ENCODE peak calls at places on chromosomes 6 and 20, in four cellular contexts. V is tibial nerve, L is progenitor cell of endocrine pancreas, Z is body of pancreas. F is an unnamed sample.

GRCh38 chr6:21846541-21847451 is 253.2 kb downstream of the SOX4 start:
- DNase-seq in L (peak; percentile 37), V (no peak), Z (no peak), F (peak; percentile 77)

GRCh38 chr6:124670801-124671200 is 291.4 kb upstream of the RNF217 start:
- DNase-seq in Z (no peak), V (no peak), L (no peak), F (no peak)

GRCh38 chr6:112906737-112907136 is 559.6 kb downstream of the RFPL4B start:
- DNase-seq in L (no peak), Z (no peak), V (no peak), F (no peak)

GRCh38 chr6:7106752-7107577 is 796 bp upstream of the RREB1 start:
- DNase-seq in V (peak; percentile 19), L (peak; percentile 14), Z (peak; percentile 22), F (peak; percentile 80)

GRCh38 chr6:35948725-35949124 is 27.8 kb upstream of the SRPK1 start:
- DNase-seq in L (no peak), V (no peak), Z (no peak), F (peak; percentile 21)

GRCh38 chr6:28531479-28532128 is 5.9 kb downstream of the GPX5 start:
- DNase-seq in V (no peak), Z (no peak), L (no peak), F (no peak)

GRCh38 chr6:39403304-39403703 is 80.8 kb upstream of the KCNK16 start:
- DNase-seq in Z (no peak), V (no peak), L (no peak), F (no peak)

GRCh38 chr6:4603291-4603690 is 172.9 kb upstream of the CDYL start:
- DNase-seq in V (peak; percentile 34), Z (peak; percentile 31), L (no peak), F (no peak)

GRCh38 chr6:150177260-150178246 is 34.7 kb downstream of the PPP1R14C start:
- DNase-seq in Z (peak; percentile 51), L (no peak), V (no peak), F (no peak)

DNA sequence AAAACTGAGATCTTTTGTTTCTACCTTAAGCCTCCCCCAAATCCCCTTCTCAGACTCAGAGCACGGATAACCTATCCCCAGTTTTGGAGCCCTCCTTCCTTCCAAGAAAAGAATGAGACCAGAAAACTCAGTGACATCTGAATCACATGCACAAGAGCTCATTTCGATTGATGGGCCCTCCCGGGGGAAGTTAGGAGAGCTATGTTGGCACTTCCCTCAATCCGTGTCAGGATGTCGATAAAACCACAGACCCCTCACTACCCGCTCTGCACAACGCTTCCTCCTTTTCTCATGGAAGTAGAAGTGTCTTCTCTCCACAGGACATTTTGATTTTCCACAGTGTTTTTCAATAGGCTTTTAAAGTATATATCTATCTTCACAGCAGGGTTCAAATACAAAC is 332.4 kb downstream of the HACE1 start:
- DNase-seq in V (no peak), L (no peak), Z (peak; percentile 10), F (no peak)
- TF ChIP-seq CTCF in V (no peak), L (no peak), Z (no peak), F (no peak)

DNA sequence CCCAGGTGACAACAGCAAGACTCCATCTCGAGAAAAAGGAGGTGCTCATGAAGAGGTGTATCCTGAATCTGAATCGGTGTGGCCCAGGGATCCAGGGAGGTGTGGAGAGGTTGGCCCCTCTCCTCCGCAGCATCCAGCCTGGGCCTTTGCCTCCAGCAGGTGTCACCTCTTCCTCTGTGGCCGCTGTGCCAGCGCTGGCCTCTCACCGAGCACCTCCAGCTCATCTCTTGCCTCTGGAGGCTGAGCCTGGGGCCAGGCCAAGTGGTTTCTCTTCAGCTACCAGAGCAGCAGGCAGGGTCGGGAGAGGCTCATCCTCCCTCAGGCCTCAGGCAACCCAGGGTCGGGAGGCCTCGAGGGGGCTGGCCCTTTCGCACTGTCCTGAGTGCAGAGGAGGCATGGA is 1.2 kb upstream of the COL20A1 start:
- DNase-seq in V (no peak), Z (no peak), L (no peak), F (no peak)
- TF ChIP-seq CTCF in V (no peak), Z (no peak), L (no peak), F (no peak)

GRCh38 chr6:38021029-38021428 is 201.5 kb downstream of the ZFAND3 start:
- DNase-seq in V (no peak), Z (no peak), L (no peak), F (no peak)

GRCh38 chr6:38016824-38017223 is 197.3 kb downstream of the ZFAND3 start:
- DNase-seq in L (no peak), V (no peak), Z (no peak), F (no peak)

GRCh38 chr6:38021571-38021970 is 202.0 kb downstream of the ZFAND3 start:
- DNase-seq in V (no peak), Z (no peak), L (no peak), F (no peak)

GRCh38 chr6:38020593-38020992 is 201.1 kb downstream of the ZFAND3 start:
- DNase-seq in V (no peak), L (no peak), Z (no peak), F (no peak)

DNA sequence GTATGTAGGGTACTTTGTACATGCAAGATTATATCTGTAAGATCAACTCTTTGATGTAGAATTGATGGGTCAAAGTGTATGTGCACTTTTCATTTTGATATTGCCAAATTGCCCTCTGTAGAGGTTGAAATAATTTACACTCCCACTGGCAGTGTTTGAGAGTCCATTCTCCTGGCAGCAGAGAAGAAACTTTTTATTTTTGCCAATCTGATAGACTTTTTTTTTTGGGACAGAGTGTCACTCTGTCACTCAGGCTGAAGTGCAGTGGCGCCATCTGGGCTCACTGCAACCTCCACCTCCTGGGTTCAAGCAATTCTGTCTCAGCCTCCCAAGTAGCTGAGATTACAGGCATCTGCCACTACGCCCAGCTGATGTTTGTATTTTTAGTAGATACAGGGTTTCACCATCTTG is 199.2 kb downstream of the ZFAND3 start:
- DNase-seq in Z (no peak), V (no peak), L (no peak), F (peak; percentile 12)
- TF ChIP-seq CTCF in Z (no peak), V (no peak), L (no peak), F (no peak)

GRCh38 chr20:31547017-31547675 is 32.9 kb downstream of the HM13 start:
- DNase-seq in V (peak; percentile 69), L (peak; percentile 60), Z (peak; percentile 90), F (peak; percentile 89)
- TF ChIP-seq CTCF in V (no peak), L (no peak), Z (peak; percentile 29), F (no peak)

GRCh38 chr6:142462260-142462659 is 160.5 kb downstream of the ADGRG6 start:
- DNase-seq in V (no peak), Z (no peak), L (no peak), F (no peak)
- TF ChIP-seq CTCF in V (no peak), Z (no peak), L (peak; percentile 26), F (no peak)

DNA sequence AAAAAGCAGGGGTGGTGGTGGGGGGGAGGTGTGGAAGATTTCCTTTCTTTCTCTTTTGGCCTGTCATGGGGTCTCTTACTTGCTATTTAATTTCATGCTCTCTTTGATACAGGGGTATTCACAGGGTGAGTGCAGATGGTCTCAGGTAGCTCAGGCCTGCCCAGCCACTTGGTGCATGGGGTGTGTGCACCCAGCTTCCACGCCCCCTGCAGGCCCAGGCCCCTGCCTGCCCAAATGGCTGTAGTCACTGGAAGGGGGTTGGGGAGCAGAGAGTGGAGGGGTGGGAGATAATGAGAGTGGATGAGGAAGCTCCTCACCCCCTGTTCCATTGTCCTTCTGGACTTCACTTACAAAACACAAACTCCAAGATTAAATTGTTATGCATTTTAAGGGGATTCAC is 133.6 kb upstream of the SGK1 start:
- DNase-seq in V (no peak), Z (no peak), L (no peak), F (no peak)
- TF ChIP-seq CTCF in V (no peak), Z (no peak), L (no peak), F (no peak)

DNA sequence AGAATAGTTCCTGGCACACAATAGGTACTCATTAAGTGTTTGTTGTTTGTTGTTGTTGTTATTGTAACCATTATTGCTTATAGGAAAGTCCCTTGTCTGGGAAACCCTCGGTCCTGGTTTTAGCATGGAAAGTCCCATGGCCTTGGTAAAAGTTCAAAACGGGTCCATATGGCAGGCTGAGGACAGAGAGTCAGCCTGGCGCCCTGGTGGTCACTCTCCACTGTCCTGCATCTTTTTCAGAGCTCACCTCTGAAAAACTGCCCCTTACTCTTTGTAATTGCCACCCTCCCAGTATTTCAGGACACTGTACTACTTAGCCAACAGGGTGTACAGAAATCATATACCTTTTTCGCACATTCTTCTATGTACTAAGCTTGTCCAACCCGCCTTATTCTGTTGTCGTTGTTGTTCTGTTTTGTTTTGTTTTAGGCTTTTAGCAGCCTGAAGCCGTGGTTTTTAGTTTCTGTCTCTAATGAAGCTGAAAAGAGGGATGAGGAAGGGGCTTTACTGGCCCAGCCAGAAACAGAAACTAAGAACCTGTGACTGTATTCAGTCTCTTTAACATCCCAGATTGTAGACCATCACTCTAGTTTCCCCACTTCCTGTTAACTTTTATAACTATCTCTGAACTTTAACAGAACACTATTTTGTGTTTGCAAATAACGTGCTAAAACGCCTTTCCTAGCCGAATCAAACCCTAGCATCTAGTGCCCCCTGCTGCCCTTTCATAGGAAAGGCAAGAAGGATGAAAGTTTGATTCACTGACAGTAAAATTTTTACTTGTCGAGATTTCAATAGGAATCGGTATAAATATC is 7.6 kb upstream of the TMEM14A start:
- DNase-seq in V (no peak), L (no peak), Z (peak; percentile 54), F (peak; percentile 66)
- TF ChIP-seq CTCF in V (peak; percentile 87), L (peak; percentile 90), Z (peak; percentile 91), F (peak; percentile 87)